ENCODE peak calls at places on chromosomes 7 and 10, in ten cellular contexts. One of them, this sample, is unnamed.

GRCh38 chr7:41943098-41943577 is 240.2 kb upstream of the INHBA start:
- DNase-seq in HCT116: peak
- DNase-seq in GM12891: peak
- DNase-seq in upper lobe of left lung: peak
- DNase-seq in sigmoid colon: peak
- DNase-seq in prostate gland: peak
- DNase-seq in Panc1: peak
- DNase-seq in HL-60: peak
- DNase-seq in spleen: peak
- DNase-seq in stomach: peak
- DNase-seq in this sample: peak

GRCh38 chr10:122249991-122250750 is 20.9 kb upstream of the BTBD16 start:
- DNase-seq in HCT116: no peak
- DNase-seq in GM12891: no peak
- DNase-seq in upper lobe of left lung: no peak
- DNase-seq in sigmoid colon: peak
- DNase-seq in prostate gland: no peak
- DNase-seq in Panc1: no peak
- DNase-seq in HL-60: no peak
- DNase-seq in spleen: peak
- DNase-seq in stomach: no peak
- DNase-seq in this sample: no peak

GRCh38 chr7:92723205-92723604 is 113.2 kb downstream of the CDK6 start:
- DNase-seq in HCT116: no peak
- DNase-seq in GM12891: no peak
- DNase-seq in upper lobe of left lung: no peak
- DNase-seq in sigmoid colon: no peak
- DNase-seq in prostate gland: no peak
- DNase-seq in Panc1: no peak
- DNase-seq in HL-60: no peak
- DNase-seq in spleen: no peak
- DNase-seq in stomach: no peak
- DNase-seq in this sample: no peak

GRCh38 chr10:110029448-110029847 is 21.7 kb downstream of the ADD3 start:
- DNase-seq in HCT116: no peak
- DNase-seq in GM12891: no peak
- DNase-seq in upper lobe of left lung: no peak
- DNase-seq in sigmoid colon: no peak
- DNase-seq in prostate gland: no peak
- DNase-seq in Panc1: no peak
- DNase-seq in HL-60: no peak
- DNase-seq in spleen: no peak
- DNase-seq in stomach: no peak
- DNase-seq in this sample: no peak

GRCh38 chr7:13627455-13627854 is 362.0 kb downstream of the ETV1 start:
- DNase-seq in HCT116: no peak
- DNase-seq in GM12891: no peak
- DNase-seq in upper lobe of left lung: no peak
- DNase-seq in sigmoid colon: no peak
- DNase-seq in prostate gland: no peak
- DNase-seq in Panc1: no peak
- DNase-seq in HL-60: no peak
- DNase-seq in spleen: no peak
- DNase-seq in stomach: no peak
- DNase-seq in this sample: no peak

GRCh38 chr7:55570939-55571338 is 1.4 kb downstream of the VOPP1 start:
- DNase-seq in HCT116: no peak
- DNase-seq in GM12891: no peak
- DNase-seq in upper lobe of left lung: no peak
- DNase-seq in sigmoid colon: no peak
- DNase-seq in prostate gland: no peak
- DNase-seq in Panc1: no peak
- DNase-seq in HL-60: no peak
- DNase-seq in spleen: no peak
- DNase-seq in stomach: no peak
- DNase-seq in this sample: no peak

GRCh38 chr10:18683427-18683826 is 24.2 kb downstream of the ARL5B start:
- DNase-seq in HCT116: no peak
- DNase-seq in GM12891: no peak
- DNase-seq in upper lobe of left lung: no peak
- DNase-seq in sigmoid colon: no peak
- DNase-seq in prostate gland: no peak
- DNase-seq in Panc1: no peak
- DNase-seq in HL-60: no peak
- DNase-seq in spleen: no peak
- DNase-seq in stomach: no peak
- DNase-seq in this sample: no peak

GRCh38 chr7:67809586-67809985 is 813.0 kb downstream of the TYW1 start:
- DNase-seq in HCT116: no peak
- DNase-seq in GM12891: no peak
- DNase-seq in upper lobe of left lung: no peak
- DNase-seq in sigmoid colon: no peak
- DNase-seq in prostate gland: no peak
- DNase-seq in Panc1: no peak
- DNase-seq in HL-60: no peak
- DNase-seq in spleen: no peak
- DNase-seq in stomach: no peak
- DNase-seq in this sample: no peak

GRCh38 chr10:14723052-14723689 is 51.5 kb downstream of the FAM107B start:
- DNase-seq in HCT116: no peak
- DNase-seq in GM12891: no peak
- DNase-seq in upper lobe of left lung: no peak
- DNase-seq in sigmoid colon: no peak
- DNase-seq in prostate gland: no peak
- DNase-seq in Panc1: no peak
- DNase-seq in HL-60: no peak
- DNase-seq in spleen: no peak
- DNase-seq in stomach: no peak
- DNase-seq in this sample: no peak

GRCh38 chr10:125551247-125551646 is 131.7 kb downstream of the TEX36 start:
- DNase-seq in HCT116: no peak
- DNase-seq in GM12891: no peak
- DNase-seq in upper lobe of left lung: no peak
- DNase-seq in sigmoid colon: no peak
- DNase-seq in prostate gland: no peak
- DNase-seq in Panc1: no peak
- DNase-seq in HL-60: peak
- DNase-seq in spleen: no peak
- DNase-seq in stomach: no peak
- DNase-seq in this sample: no peak

GRCh38 chr7:122675621-122676020 is 23.3 kb downstream of the RNF133 start:
- DNase-seq in HCT116: no peak
- DNase-seq in GM12891: no peak
- DNase-seq in upper lobe of left lung: no peak
- DNase-seq in sigmoid colon: no peak
- DNase-seq in prostate gland: no peak
- DNase-seq in Panc1: no peak
- DNase-seq in HL-60: no peak
- DNase-seq in spleen: no peak
- DNase-seq in stomach: no peak
- DNase-seq in this sample: no peak

GRCh38 chr7:70268179-70268578 is 669.9 kb downstream of the AUTS2 start:
- DNase-seq in HCT116: no peak
- DNase-seq in GM12891: no peak
- DNase-seq in upper lobe of left lung: no peak
- DNase-seq in sigmoid colon: no peak
- DNase-seq in prostate gland: no peak
- DNase-seq in Panc1: no peak
- DNase-seq in HL-60: no peak
- DNase-seq in spleen: no peak
- DNase-seq in stomach: no peak
- DNase-seq in this sample: no peak

GRCh38 chr7:32957326-32958045 is at the start of gene FKBP9:
- DNase-seq in HCT116: no peak
- DNase-seq in GM12891: peak
- DNase-seq in upper lobe of left lung: peak
- DNase-seq in sigmoid colon: peak
- DNase-seq in prostate gland: peak
- DNase-seq in Panc1: peak
- DNase-seq in HL-60: peak
- DNase-seq in spleen: peak
- DNase-seq in stomach: peak
- DNase-seq in this sample: peak
- TF ChIP-seq POLR2AphosphoS5 in HCT116: peak
- TF ChIP-seq POLR2AphosphoS5 in GM12891: no peak
- TF ChIP-seq POLR2AphosphoS5 in upper lobe of left lung: peak
- TF ChIP-seq POLR2AphosphoS5 in sigmoid colon: peak
- TF ChIP-seq POLR2AphosphoS5 in prostate gland: peak
- TF ChIP-seq POLR2AphosphoS5 in Panc1: peak
- TF ChIP-seq POLR2AphosphoS5 in HL-60: no peak
- TF ChIP-seq POLR2AphosphoS5 in spleen: peak
- TF ChIP-seq POLR2AphosphoS5 in stomach: peak
- TF ChIP-seq POLR2AphosphoS5 in this sample: peak

GRCh38 chr7:90660100-90660499 is 64.0 kb downstream of the CDK14 start:
- DNase-seq in HCT116: no peak
- DNase-seq in GM12891: no peak
- DNase-seq in upper lobe of left lung: no peak
- DNase-seq in sigmoid colon: no peak
- DNase-seq in prostate gland: no peak
- DNase-seq in Panc1: no peak
- DNase-seq in HL-60: no peak
- DNase-seq in spleen: no peak
- DNase-seq in stomach: no peak
- DNase-seq in this sample: no peak

GRCh38 chr7:90654718-90655427 is 58.8 kb downstream of the CDK14 start:
- DNase-seq in HCT116: no peak
- DNase-seq in GM12891: no peak
- DNase-seq in upper lobe of left lung: no peak
- DNase-seq in sigmoid colon: no peak
- DNase-seq in prostate gland: no peak
- DNase-seq in Panc1: no peak
- DNase-seq in HL-60: no peak
- DNase-seq in spleen: no peak
- DNase-seq in stomach: no peak
- DNase-seq in this sample: no peak

GRCh38 chr7:90660819-90661218 is 64.7 kb downstream of the CDK14 start:
- DNase-seq in HCT116: no peak
- DNase-seq in GM12891: no peak
- DNase-seq in upper lobe of left lung: no peak
- DNase-seq in sigmoid colon: no peak
- DNase-seq in prostate gland: no peak
- DNase-seq in Panc1: no peak
- DNase-seq in HL-60: no peak
- DNase-seq in spleen: no peak
- DNase-seq in stomach: no peak
- DNase-seq in this sample: no peak

GRCh38 chr7:90657481-90657880 is 61.4 kb downstream of the CDK14 start:
- DNase-seq in HCT116: no peak
- DNase-seq in GM12891: no peak
- DNase-seq in upper lobe of left lung: no peak
- DNase-seq in sigmoid colon: no peak
- DNase-seq in prostate gland: no peak
- DNase-seq in Panc1: no peak
- DNase-seq in HL-60: no peak
- DNase-seq in spleen: no peak
- DNase-seq in stomach: no peak
- DNase-seq in this sample: no peak

GRCh38 chr7:90655566-90655965 is 59.4 kb downstream of the CDK14 start:
- DNase-seq in HCT116: no peak
- DNase-seq in GM12891: no peak
- DNase-seq in upper lobe of left lung: no peak
- DNase-seq in sigmoid colon: no peak
- DNase-seq in prostate gland: no peak
- DNase-seq in Panc1: no peak
- DNase-seq in HL-60: no peak
- DNase-seq in spleen: no peak
- DNase-seq in stomach: no peak
- DNase-seq in this sample: no peak
- TF ChIP-seq POLR2AphosphoS5 in HCT116: no peak
- TF ChIP-seq POLR2AphosphoS5 in GM12891: no peak
- TF ChIP-seq POLR2AphosphoS5 in upper lobe of left lung: no peak
- TF ChIP-seq POLR2AphosphoS5 in sigmoid colon: no peak
- TF ChIP-seq POLR2AphosphoS5 in prostate gland: no peak
- TF ChIP-seq POLR2AphosphoS5 in Panc1: no peak
- TF ChIP-seq POLR2AphosphoS5 in HL-60: no peak
- TF ChIP-seq POLR2AphosphoS5 in spleen: no peak
- TF ChIP-seq POLR2AphosphoS5 in stomach: no peak
- TF ChIP-seq POLR2AphosphoS5 in this sample: no peak

DNA sequence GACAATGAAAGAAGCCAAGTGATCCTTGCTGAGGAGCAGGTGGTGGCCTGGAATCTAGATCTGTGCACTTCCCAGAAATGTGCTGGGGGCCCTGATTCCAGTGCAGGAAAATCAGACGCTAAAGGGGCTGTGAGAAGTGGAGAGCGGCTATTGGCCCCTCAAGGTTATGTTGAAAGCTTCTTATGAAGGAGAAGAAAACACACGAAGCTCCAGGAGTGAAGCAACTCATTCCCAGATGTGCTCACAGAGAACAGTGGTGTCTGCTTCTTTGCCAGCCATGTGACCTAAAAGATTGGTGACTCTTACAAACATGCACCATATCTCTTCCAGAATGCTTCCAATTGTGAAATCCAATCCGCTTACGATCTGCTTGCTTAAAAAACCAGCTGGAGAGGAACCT is 679.3 kb upstream of the IGFBP3 start:
- DNase-seq in HCT116: no peak
- DNase-seq in GM12891: no peak
- DNase-seq in upper lobe of left lung: no peak
- DNase-seq in sigmoid colon: peak
- DNase-seq in prostate gland: no peak
- DNase-seq in Panc1: no peak
- DNase-seq in HL-60: no peak
- DNase-seq in spleen: no peak
- DNase-seq in stomach: no peak
- DNase-seq in this sample: no peak
- TF ChIP-seq POLR2AphosphoS5 in HCT116: no peak
- TF ChIP-seq POLR2AphosphoS5 in GM12891: no peak
- TF ChIP-seq POLR2AphosphoS5 in upper lobe of left lung: peak
- TF ChIP-seq POLR2AphosphoS5 in sigmoid colon: peak
- TF ChIP-seq POLR2AphosphoS5 in prostate gland: no peak
- TF ChIP-seq POLR2AphosphoS5 in Panc1: no peak
- TF ChIP-seq POLR2AphosphoS5 in HL-60: no peak
- TF ChIP-seq POLR2AphosphoS5 in spleen: no peak
- TF ChIP-seq POLR2AphosphoS5 in stomach: no peak
- TF ChIP-seq POLR2AphosphoS5 in this sample: peak

DNA sequence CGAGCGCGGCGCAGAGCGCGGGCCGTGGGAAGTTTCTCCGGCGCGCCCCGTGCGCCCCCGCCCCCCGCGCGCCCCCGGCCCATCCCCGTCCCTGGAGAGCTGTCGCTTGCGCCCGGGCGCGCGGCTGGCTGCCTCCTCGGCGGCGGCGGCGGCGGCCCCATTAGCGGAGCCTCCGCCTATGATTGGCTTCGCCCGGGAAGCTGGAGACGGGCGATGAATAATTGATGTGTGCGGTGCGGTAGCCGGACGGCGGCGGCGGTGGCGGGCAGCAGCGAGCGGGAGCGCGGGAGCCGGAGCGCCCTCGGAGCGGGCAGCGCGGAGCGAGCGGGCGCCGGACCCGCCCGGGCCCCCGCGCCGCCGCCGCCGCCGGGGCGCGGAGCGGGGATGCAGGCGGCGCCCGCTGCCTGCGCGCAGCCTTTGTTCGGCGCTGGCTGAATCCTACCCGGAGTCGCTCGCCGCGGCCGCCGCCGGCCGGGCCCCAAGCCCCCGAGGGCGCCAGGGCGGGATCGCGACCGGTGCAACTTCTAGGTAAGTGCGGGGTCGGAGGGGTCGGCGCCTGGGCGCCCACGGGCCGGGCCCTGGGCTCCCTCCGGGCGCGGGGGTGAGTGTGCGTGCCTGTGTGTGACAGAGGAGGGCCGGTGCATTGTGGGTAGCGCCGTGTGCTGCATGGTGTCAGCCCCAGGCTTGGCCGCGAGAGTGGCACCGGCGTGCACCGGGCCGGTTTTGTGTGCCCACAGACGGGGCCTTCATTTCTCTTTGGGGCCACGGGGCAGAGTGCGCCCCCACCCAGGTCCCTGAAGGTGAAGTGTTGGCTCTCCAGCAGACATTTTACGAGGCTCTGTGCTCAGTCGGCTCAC is 103.8 kb upstream of the PPIF start:
- DNase-seq in HCT116: no peak
- DNase-seq in GM12891: peak
- DNase-seq in upper lobe of left lung: peak
- DNase-seq in sigmoid colon: peak
- DNase-seq in prostate gland: no peak
- DNase-seq in Panc1: no peak
- DNase-seq in HL-60: peak
- DNase-seq in spleen: peak
- DNase-seq in stomach: peak
- DNase-seq in this sample: peak
- TF ChIP-seq POLR2AphosphoS5 in HCT116: no peak
- TF ChIP-seq POLR2AphosphoS5 in GM12891: no peak
- TF ChIP-seq POLR2AphosphoS5 in upper lobe of left lung: no peak
- TF ChIP-seq POLR2AphosphoS5 in sigmoid colon: peak
- TF ChIP-seq POLR2AphosphoS5 in prostate gland: no peak
- TF ChIP-seq POLR2AphosphoS5 in Panc1: no peak
- TF ChIP-seq POLR2AphosphoS5 in HL-60: peak
- TF ChIP-seq POLR2AphosphoS5 in spleen: peak
- TF ChIP-seq POLR2AphosphoS5 in stomach: no peak
- TF ChIP-seq POLR2AphosphoS5 in this sample: peak

This sample was measured in transverse colon.